ENCODE peak calls at places on chromosome 21, in ten cellular contexts. One of them, this sample, is unnamed.

GRCh38 chr21:17925900-17926299 is 106.7 kb upstream of the C21orf91 start:
- DNase-seq in uterus: no peak
- DNase-seq in fibroblast of pulmonary artery: peak
- DNase-seq in cardiac muscle cell: peak
- DNase-seq in AG09309: no peak
- DNase-seq in heart right ventricle: no peak
- DNase-seq in IMR-90: peak
- DNase-seq in hepatocyte: peak
- DNase-seq in tibial nerve: no peak
- DNase-seq in body of pancreas: no peak
- DNase-seq in this sample: peak

GRCh38 chr21:19998450-19998849 is 999.8 kb upstream of the NCAM2 start:
- DNase-seq in uterus: no peak
- DNase-seq in fibroblast of pulmonary artery: no peak
- DNase-seq in cardiac muscle cell: no peak
- DNase-seq in AG09309: no peak
- DNase-seq in heart right ventricle: no peak
- DNase-seq in IMR-90: no peak
- DNase-seq in hepatocyte: no peak
- DNase-seq in tibial nerve: no peak
- DNase-seq in body of pancreas: no peak
- DNase-seq in this sample: no peak

GRCh38 chr21:34934350-34934749 is 114.8 kb downstream of the RUNX1 start:
- DNase-seq in uterus: no peak
- DNase-seq in fibroblast of pulmonary artery: no peak
- DNase-seq in cardiac muscle cell: no peak
- DNase-seq in AG09309: no peak
- DNase-seq in heart right ventricle: no peak
- DNase-seq in IMR-90: no peak
- DNase-seq in hepatocyte: no peak
- DNase-seq in tibial nerve: no peak
- DNase-seq in body of pancreas: no peak
- DNase-seq in this sample: no peak

GRCh38 chr21:27423906-27424595 is 457.2 kb upstream of the ADAMTS5 start:
- DNase-seq in uterus: no peak
- DNase-seq in fibroblast of pulmonary artery: peak
- DNase-seq in cardiac muscle cell: no peak
- DNase-seq in AG09309: peak
- DNase-seq in heart right ventricle: no peak
- DNase-seq in IMR-90: peak
- DNase-seq in hepatocyte: peak
- DNase-seq in tibial nerve: no peak
- DNase-seq in body of pancreas: no peak
- DNase-seq in this sample: no peak

GRCh38 chr21:43364851-43365424 is 62.0 kb downstream of the SIK1 start:
- DNase-seq in uterus: no peak
- DNase-seq in fibroblast of pulmonary artery: no peak
- DNase-seq in cardiac muscle cell: peak
- DNase-seq in AG09309: no peak
- DNase-seq in heart right ventricle: peak
- DNase-seq in IMR-90: no peak
- DNase-seq in hepatocyte: peak
- DNase-seq in tibial nerve: no peak
- DNase-seq in body of pancreas: no peak
- DNase-seq in this sample: no peak

GRCh38 chr21:34544032-34544496 is 32.1 kb upstream of the KCNE1 start:
- DNase-seq in uterus: peak
- DNase-seq in fibroblast of pulmonary artery: peak
- DNase-seq in cardiac muscle cell: peak
- DNase-seq in AG09309: no peak
- DNase-seq in heart right ventricle: no peak
- DNase-seq in IMR-90: peak
- DNase-seq in hepatocyte: peak
- DNase-seq in tibial nerve: peak
- DNase-seq in body of pancreas: peak
- DNase-seq in this sample: peak

GRCh38 chr21:46027855-46028493 is 46.4 kb downstream of the COL6A1 start:
- DNase-seq in uterus: peak
- DNase-seq in fibroblast of pulmonary artery: peak
- DNase-seq in cardiac muscle cell: no peak
- DNase-seq in AG09309: no peak
- DNase-seq in heart right ventricle: peak
- DNase-seq in IMR-90: peak
- DNase-seq in hepatocyte: peak
- DNase-seq in tibial nerve: peak
- DNase-seq in body of pancreas: peak
- DNase-seq in this sample: no peak

GRCh38 chr21:26844258-26845065 is 747 bp downstream of the ADAMTS1 start:
- DNase-seq in uterus: peak
- DNase-seq in fibroblast of pulmonary artery: peak
- DNase-seq in cardiac muscle cell: peak
- DNase-seq in AG09309: no peak
- DNase-seq in heart right ventricle: peak
- DNase-seq in IMR-90: peak
- DNase-seq in hepatocyte: peak
- DNase-seq in tibial nerve: peak
- DNase-seq in body of pancreas: peak
- DNase-seq in this sample: peak

GRCh38 chr21:35508389-35508888 is 459.3 kb upstream of the RUNX1 start:
- DNase-seq in uterus: peak
- DNase-seq in fibroblast of pulmonary artery: peak
- DNase-seq in cardiac muscle cell: no peak
- DNase-seq in AG09309: peak
- DNase-seq in heart right ventricle: peak
- DNase-seq in IMR-90: peak
- DNase-seq in hepatocyte: peak
- DNase-seq in tibial nerve: peak
- DNase-seq in body of pancreas: peak
- DNase-seq in this sample: peak

GRCh38 chr21:46404306-46404705 is 54.4 kb upstream of the DIP2A start:
- DNase-seq in uterus: no peak
- DNase-seq in fibroblast of pulmonary artery: no peak
- DNase-seq in cardiac muscle cell: no peak
- DNase-seq in AG09309: no peak
- DNase-seq in heart right ventricle: no peak
- DNase-seq in IMR-90: no peak
- DNase-seq in hepatocyte: no peak
- DNase-seq in tibial nerve: no peak
- DNase-seq in body of pancreas: no peak
- DNase-seq in this sample: no peak

GRCh38 chr21:25462517-25462971 is 144.7 kb downstream of the MRPL39 start:
- DNase-seq in uterus: no peak
- DNase-seq in fibroblast of pulmonary artery: no peak
- DNase-seq in cardiac muscle cell: no peak
- DNase-seq in AG09309: no peak
- DNase-seq in heart right ventricle: no peak
- DNase-seq in IMR-90: no peak
- DNase-seq in hepatocyte: no peak
- DNase-seq in tibial nerve: no peak
- DNase-seq in body of pancreas: no peak
- DNase-seq in this sample: no peak

GRCh38 chr21:44441581-44442265 is 13.6 kb upstream of the LRRC3 start:
- DNase-seq in uterus: no peak
- DNase-seq in fibroblast of pulmonary artery: no peak
- DNase-seq in cardiac muscle cell: no peak
- DNase-seq in AG09309: no peak
- DNase-seq in heart right ventricle: peak
- DNase-seq in IMR-90: no peak
- DNase-seq in hepatocyte: no peak
- DNase-seq in tibial nerve: no peak
- DNase-seq in body of pancreas: no peak
- DNase-seq in this sample: no peak

GRCh38 chr21:43611598-43612369 is 47.5 kb downstream of the HSF2BP start:
- DNase-seq in uterus: peak
- DNase-seq in fibroblast of pulmonary artery: peak
- DNase-seq in cardiac muscle cell: peak
- DNase-seq in AG09309: no peak
- DNase-seq in heart right ventricle: peak
- DNase-seq in IMR-90: peak
- DNase-seq in hepatocyte: peak
- DNase-seq in tibial nerve: peak
- DNase-seq in body of pancreas: peak
- DNase-seq in this sample: peak

GRCh38 chr21:32412998-32413504 is 545 bp downstream of the EVA1C start:
- DNase-seq in uterus: peak
- DNase-seq in fibroblast of pulmonary artery: peak
- DNase-seq in cardiac muscle cell: no peak
- DNase-seq in AG09309: no peak
- DNase-seq in heart right ventricle: peak
- DNase-seq in IMR-90: no peak
- DNase-seq in hepatocyte: no peak
- DNase-seq in tibial nerve: peak
- DNase-seq in body of pancreas: peak
- DNase-seq in this sample: no peak
- TF ChIP-seq CTCF in uterus: no peak
- TF ChIP-seq CTCF in fibroblast of pulmonary artery: peak
- TF ChIP-seq CTCF in cardiac muscle cell: no peak
- TF ChIP-seq CTCF in AG09309: peak
- TF ChIP-seq CTCF in heart right ventricle: no peak
- TF ChIP-seq CTCF in IMR-90: no peak
- TF ChIP-seq CTCF in hepatocyte: no peak
- TF ChIP-seq CTCF in tibial nerve: no peak
- TF ChIP-seq CTCF in body of pancreas: no peak
- TF ChIP-seq CTCF in this sample: no peak

GRCh38 chr21:39086547-39086946 is 96.7 kb downstream of the PSMG1 start:
- DNase-seq in uterus: no peak
- DNase-seq in fibroblast of pulmonary artery: no peak
- DNase-seq in cardiac muscle cell: no peak
- DNase-seq in AG09309: no peak
- DNase-seq in heart right ventricle: no peak
- DNase-seq in IMR-90: no peak
- DNase-seq in hepatocyte: no peak
- DNase-seq in tibial nerve: no peak
- DNase-seq in body of pancreas: no peak
- DNase-seq in this sample: no peak
- TF ChIP-seq CTCF in uterus: no peak
- TF ChIP-seq CTCF in fibroblast of pulmonary artery: peak
- TF ChIP-seq CTCF in cardiac muscle cell: no peak
- TF ChIP-seq CTCF in AG09309: no peak
- TF ChIP-seq CTCF in heart right ventricle: no peak
- TF ChIP-seq CTCF in IMR-90: no peak
- TF ChIP-seq CTCF in hepatocyte: peak
- TF ChIP-seq CTCF in tibial nerve: no peak
- TF ChIP-seq CTCF in body of pancreas: no peak
- TF ChIP-seq CTCF in this sample: no peak

GRCh38 chr21:16004121-16004520 is 274.3 kb downstream of the USP25 start:
- DNase-seq in uterus: no peak
- DNase-seq in fibroblast of pulmonary artery: no peak
- DNase-seq in cardiac muscle cell: no peak
- DNase-seq in AG09309: no peak
- DNase-seq in heart right ventricle: no peak
- DNase-seq in IMR-90: peak
- DNase-seq in hepatocyte: no peak
- DNase-seq in tibial nerve: no peak
- DNase-seq in body of pancreas: no peak
- DNase-seq in this sample: no peak

GRCh38 chr21:16004523-16004922 is 274.7 kb downstream of the USP25 start:
- DNase-seq in uterus: no peak
- DNase-seq in fibroblast of pulmonary artery: no peak
- DNase-seq in cardiac muscle cell: no peak
- DNase-seq in AG09309: no peak
- DNase-seq in heart right ventricle: no peak
- DNase-seq in IMR-90: no peak
- DNase-seq in hepatocyte: no peak
- DNase-seq in tibial nerve: no peak
- DNase-seq in body of pancreas: no peak
- DNase-seq in this sample: no peak

GRCh38 chr21:16007933-16008332 is 278.2 kb downstream of the USP25 start:
- DNase-seq in uterus: no peak
- DNase-seq in fibroblast of pulmonary artery: no peak
- DNase-seq in cardiac muscle cell: no peak
- DNase-seq in AG09309: no peak
- DNase-seq in heart right ventricle: no peak
- DNase-seq in IMR-90: peak
- DNase-seq in hepatocyte: no peak
- DNase-seq in tibial nerve: no peak
- DNase-seq in body of pancreas: no peak
- DNase-seq in this sample: no peak

GRCh38 chr21:15999741-16000140 is 270.0 kb downstream of the USP25 start:
- DNase-seq in uterus: no peak
- DNase-seq in fibroblast of pulmonary artery: no peak
- DNase-seq in cardiac muscle cell: no peak
- DNase-seq in AG09309: no peak
- DNase-seq in heart right ventricle: no peak
- DNase-seq in IMR-90: no peak
- DNase-seq in hepatocyte: no peak
- DNase-seq in tibial nerve: no peak
- DNase-seq in body of pancreas: no peak
- DNase-seq in this sample: no peak

DNA sequence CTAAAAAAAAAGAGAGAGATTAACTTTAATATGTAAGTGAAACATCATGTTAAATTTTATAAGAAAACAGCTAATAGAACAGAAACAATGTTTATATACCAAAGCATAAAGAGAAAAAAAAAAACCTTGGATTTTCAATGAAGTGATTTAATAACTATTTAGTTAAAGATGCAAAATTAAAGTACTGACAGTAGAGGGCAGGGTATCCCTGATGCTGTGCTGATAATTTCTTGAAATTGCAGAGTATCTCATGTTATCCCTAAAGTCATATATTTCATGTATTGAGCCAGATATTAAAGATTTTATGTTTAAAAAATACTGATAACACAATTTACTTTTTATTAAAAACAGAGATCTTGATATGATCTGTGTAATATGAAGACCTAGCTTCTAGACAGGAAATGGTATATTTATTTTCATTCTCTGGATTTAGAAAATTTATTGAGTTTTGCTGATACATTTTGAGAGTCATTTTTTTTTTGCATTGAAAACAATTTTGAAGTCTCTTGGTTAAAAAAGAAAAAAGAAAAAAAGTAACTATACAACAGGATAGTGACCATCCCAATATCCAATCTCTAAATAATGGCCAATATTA is 273.2 kb downstream of the USP25 start:
- DNase-seq in uterus: no peak
- DNase-seq in fibroblast of pulmonary artery: peak
- DNase-seq in cardiac muscle cell: no peak
- DNase-seq in AG09309: peak
- DNase-seq in heart right ventricle: no peak
- DNase-seq in IMR-90: peak
- DNase-seq in hepatocyte: no peak
- DNase-seq in tibial nerve: no peak
- DNase-seq in body of pancreas: no peak
- DNase-seq in this sample: no peak
- TF ChIP-seq CTCF in uterus: peak
- TF ChIP-seq CTCF in fibroblast of pulmonary artery: peak
- TF ChIP-seq CTCF in cardiac muscle cell: peak
- TF ChIP-seq CTCF in AG09309: peak
- TF ChIP-seq CTCF in heart right ventricle: no peak
- TF ChIP-seq CTCF in IMR-90: peak
- TF ChIP-seq CTCF in hepatocyte: peak
- TF ChIP-seq CTCF in tibial nerve: no peak
- TF ChIP-seq CTCF in body of pancreas: no peak
- TF ChIP-seq CTCF in this sample: peak

DNA sequence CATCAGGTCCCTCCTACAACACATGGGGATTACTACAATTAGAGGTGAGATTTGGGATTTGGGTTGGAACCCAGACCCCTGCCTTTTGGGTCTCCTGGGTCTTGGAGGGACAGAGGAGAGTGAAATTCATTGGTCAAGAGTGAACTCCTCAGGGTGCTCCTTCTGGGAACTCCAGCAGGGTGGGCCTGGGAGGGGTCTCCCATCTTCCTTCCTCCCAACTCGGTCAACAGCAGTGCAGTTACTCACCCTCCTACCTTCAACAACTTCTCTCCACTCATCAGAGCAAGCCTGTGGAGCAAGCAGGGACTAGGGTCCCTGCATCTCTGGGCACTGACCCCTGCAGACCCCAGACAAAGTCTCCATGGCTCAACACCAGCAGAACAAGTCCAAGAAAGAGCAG is 89.3 kb upstream of the TMPRSS2 start:
- DNase-seq in uterus: no peak
- DNase-seq in fibroblast of pulmonary artery: no peak
- DNase-seq in cardiac muscle cell: no peak
- DNase-seq in AG09309: no peak
- DNase-seq in heart right ventricle: no peak
- DNase-seq in IMR-90: no peak
- DNase-seq in hepatocyte: no peak
- DNase-seq in tibial nerve: no peak
- DNase-seq in body of pancreas: no peak
- DNase-seq in this sample: no peak
- TF ChIP-seq CTCF in uterus: no peak
- TF ChIP-seq CTCF in fibroblast of pulmonary artery: no peak
- TF ChIP-seq CTCF in cardiac muscle cell: no peak
- TF ChIP-seq CTCF in AG09309: no peak
- TF ChIP-seq CTCF in heart right ventricle: no peak
- TF ChIP-seq CTCF in IMR-90: no peak
- TF ChIP-seq CTCF in hepatocyte: no peak
- TF ChIP-seq CTCF in tibial nerve: no peak
- TF ChIP-seq CTCF in body of pancreas: no peak
- TF ChIP-seq CTCF in this sample: no peak

This sample was measured in endothelial cell.